ENCODE peak calls at places on chromosome 19, in eight cellular contexts. One of them, this sample, is unnamed.

GRCh38 chr19:48568345-48568886 is 16.4 kb downstream of the SULT2B1 start:
- DNase-seq in stimulated activated CD4-positive, alpha-beta T cell treated with anti-CD3 and anti-CD28 coated beads, Interleukin-1b, Interleukin-23, amount 100 ng/mL, for 4 hours: no peak
- DNase-seq in GM12865: no peak
- DNase-seq in NB4: peak; percentile 93
- DNase-seq in sciatic nerve: no peak
- DNase-seq in breast epithelium: peak; percentile 91
- DNase-seq in KBM-7: peak; percentile 42
- DNase-seq in activated naive CD4-positive, alpha-beta T cell treated with Interleukin-2 at 50 U/mL for 16 hours: no peak
- DNase-seq in this sample: peak; percentile 27

GRCh38 chr19:3366104-3366760 is at the start of gene NFIC:
- DNase-seq in sciatic nerve: peak; percentile 90
- DNase-seq in GM12865: peak; percentile 72
- DNase-seq in breast epithelium: peak; percentile 79
- DNase-seq in KBM-7: peak; percentile 73
- DNase-seq in activated naive CD4-positive, alpha-beta T cell treated with Interleukin-2 at 50 U/mL for 16 hours: peak; percentile 55
- DNase-seq in NB4: peak; percentile 80
- DNase-seq in stimulated activated CD4-positive, alpha-beta T cell treated with anti-CD3 and anti-CD28 coated beads, Interleukin-1b, Interleukin-23, amount 100 ng/mL, for 4 hours: peak; percentile 41
- DNase-seq in this sample: peak; percentile 71

GRCh38 chr19:30406220-30406944 is 34.2 kb downstream of the ZNF536 start:
- DNase-seq in sciatic nerve: no peak
- DNase-seq in NB4: peak; percentile 11
- DNase-seq in activated naive CD4-positive, alpha-beta T cell treated with Interleukin-2 at 50 U/mL for 16 hours: no peak
- DNase-seq in GM12865: peak; percentile 24
- DNase-seq in breast epithelium: no peak
- DNase-seq in stimulated activated CD4-positive, alpha-beta T cell treated with anti-CD3 and anti-CD28 coated beads, Interleukin-1b, Interleukin-23, amount 100 ng/mL, for 4 hours: no peak
- DNase-seq in KBM-7: peak; percentile 15
- DNase-seq in this sample: no peak

GRCh38 chr19:37867831-37868230 is 38.6 kb downstream of the WDR87 start:
- DNase-seq in activated naive CD4-positive, alpha-beta T cell treated with Interleukin-2 at 50 U/mL for 16 hours: no peak
- DNase-seq in NB4: no peak
- DNase-seq in stimulated activated CD4-positive, alpha-beta T cell treated with anti-CD3 and anti-CD28 coated beads, Interleukin-1b, Interleukin-23, amount 100 ng/mL, for 4 hours: no peak
- DNase-seq in sciatic nerve: no peak
- DNase-seq in GM12865: no peak
- DNase-seq in KBM-7: no peak
- DNase-seq in breast epithelium: no peak
- DNase-seq in this sample: no peak

GRCh38 chr19:4713384-4713951 is 10.2 kb downstream of the DPP9 start:
- DNase-seq in KBM-7: no peak
- DNase-seq in sciatic nerve: no peak
- DNase-seq in breast epithelium: peak; percentile 96
- DNase-seq in stimulated activated CD4-positive, alpha-beta T cell treated with anti-CD3 and anti-CD28 coated beads, Interleukin-1b, Interleukin-23, amount 100 ng/mL, for 4 hours: no peak
- DNase-seq in GM12865: no peak
- DNase-seq in NB4: no peak
- DNase-seq in activated naive CD4-positive, alpha-beta T cell treated with Interleukin-2 at 50 U/mL for 16 hours: no peak
- DNase-seq in this sample: no peak

GRCh38 chr19:51258165-51258564 is 7.3 kb downstream of the SIGLECL1 start:
- DNase-seq in NB4: peak; percentile 73
- DNase-seq in breast epithelium: no peak
- DNase-seq in sciatic nerve: no peak
- DNase-seq in KBM-7: peak; percentile 90
- DNase-seq in stimulated activated CD4-positive, alpha-beta T cell treated with anti-CD3 and anti-CD28 coated beads, Interleukin-1b, Interleukin-23, amount 100 ng/mL, for 4 hours: no peak
- DNase-seq in GM12865: no peak
- DNase-seq in activated naive CD4-positive, alpha-beta T cell treated with Interleukin-2 at 50 U/mL for 16 hours: no peak
- DNase-seq in this sample: peak; percentile 83

GRCh38 chr19:40465025-40465780 is at the start of gene BLVRB:
- DNase-seq in sciatic nerve: no peak
- DNase-seq in stimulated activated CD4-positive, alpha-beta T cell treated with anti-CD3 and anti-CD28 coated beads, Interleukin-1b, Interleukin-23, amount 100 ng/mL, for 4 hours: no peak
- DNase-seq in breast epithelium: peak; percentile 73
- DNase-seq in NB4: peak; percentile 90
- DNase-seq in GM12865: peak; percentile 50
- DNase-seq in activated naive CD4-positive, alpha-beta T cell treated with Interleukin-2 at 50 U/mL for 16 hours: no peak
- DNase-seq in KBM-7: peak; percentile 82
- DNase-seq in this sample: peak; percentile 18

GRCh38 chr19:38616265-38616664 is 1.5 kb downstream of the MAP4K1 start:
- DNase-seq in NB4: no peak
- DNase-seq in KBM-7: no peak
- DNase-seq in breast epithelium: no peak
- DNase-seq in activated naive CD4-positive, alpha-beta T cell treated with Interleukin-2 at 50 U/mL for 16 hours: peak; percentile 20
- DNase-seq in sciatic nerve: no peak
- DNase-seq in GM12865: peak; percentile 63
- DNase-seq in stimulated activated CD4-positive, alpha-beta T cell treated with anti-CD3 and anti-CD28 coated beads, Interleukin-1b, Interleukin-23, amount 100 ng/mL, for 4 hours: no peak
- DNase-seq in this sample: no peak

GRCh38 chr19:47112166-47112663 is 1.4 kb downstream of the ZC3H4 start:
- DNase-seq in GM12865: peak; percentile 95
- DNase-seq in breast epithelium: peak; percentile 78
- DNase-seq in KBM-7: peak; percentile 83
- DNase-seq in NB4: peak; percentile 100
- DNase-seq in sciatic nerve: peak; percentile 94
- DNase-seq in stimulated activated CD4-positive, alpha-beta T cell treated with anti-CD3 and anti-CD28 coated beads, Interleukin-1b, Interleukin-23, amount 100 ng/mL, for 4 hours: peak; percentile 82
- DNase-seq in activated naive CD4-positive, alpha-beta T cell treated with Interleukin-2 at 50 U/mL for 16 hours: peak; percentile 86
- DNase-seq in this sample: peak; percentile 71

GRCh38 chr19:48696353-48697010 is 711 bp downstream of the FUT2 start:
- DNase-seq in activated naive CD4-positive, alpha-beta T cell treated with Interleukin-2 at 50 U/mL for 16 hours: no peak
- DNase-seq in breast epithelium: no peak
- DNase-seq in sciatic nerve: no peak
- DNase-seq in stimulated activated CD4-positive, alpha-beta T cell treated with anti-CD3 and anti-CD28 coated beads, Interleukin-1b, Interleukin-23, amount 100 ng/mL, for 4 hours: no peak
- DNase-seq in KBM-7: no peak
- DNase-seq in NB4: no peak
- DNase-seq in GM12865: no peak
- DNase-seq in this sample: no peak

GRCh38 chr19:58001895-58002369 is 688 bp downstream of the ZNF606 start:
- DNase-seq in sciatic nerve: no peak
- DNase-seq in KBM-7: no peak
- DNase-seq in NB4: no peak
- DNase-seq in breast epithelium: no peak
- DNase-seq in activated naive CD4-positive, alpha-beta T cell treated with Interleukin-2 at 50 U/mL for 16 hours: no peak
- DNase-seq in GM12865: no peak
- DNase-seq in stimulated activated CD4-positive, alpha-beta T cell treated with anti-CD3 and anti-CD28 coated beads, Interleukin-1b, Interleukin-23, amount 100 ng/mL, for 4 hours: no peak
- DNase-seq in this sample: no peak

GRCh38 chr19:17948967-17949930 is 16.4 kb downstream of the CCDC124 start:
- DNase-seq in sciatic nerve: no peak
- DNase-seq in breast epithelium: no peak
- DNase-seq in KBM-7: no peak
- DNase-seq in activated naive CD4-positive, alpha-beta T cell treated with Interleukin-2 at 50 U/mL for 16 hours: peak; percentile 24
- DNase-seq in stimulated activated CD4-positive, alpha-beta T cell treated with anti-CD3 and anti-CD28 coated beads, Interleukin-1b, Interleukin-23, amount 100 ng/mL, for 4 hours: peak; percentile 29
- DNase-seq in NB4: no peak
- DNase-seq in GM12865: no peak
- DNase-seq in this sample: no peak

GRCh38 chr19:45547965-45548609 is 36.5 kb downstream of the OPA3 start:
- DNase-seq in NB4: no peak
- DNase-seq in stimulated activated CD4-positive, alpha-beta T cell treated with anti-CD3 and anti-CD28 coated beads, Interleukin-1b, Interleukin-23, amount 100 ng/mL, for 4 hours: no peak
- DNase-seq in activated naive CD4-positive, alpha-beta T cell treated with Interleukin-2 at 50 U/mL for 16 hours: no peak
- DNase-seq in breast epithelium: peak; percentile 56
- DNase-seq in sciatic nerve: no peak
- DNase-seq in KBM-7: no peak
- DNase-seq in GM12865: no peak
- DNase-seq in this sample: no peak

GRCh38 chr19:33286899-33287298 is 15.4 kb downstream of the CEBPA start:
- DNase-seq in KBM-7: peak; percentile 59
- DNase-seq in sciatic nerve: no peak
- DNase-seq in breast epithelium: no peak
- DNase-seq in NB4: no peak
- DNase-seq in activated naive CD4-positive, alpha-beta T cell treated with Interleukin-2 at 50 U/mL for 16 hours: no peak
- DNase-seq in stimulated activated CD4-positive, alpha-beta T cell treated with anti-CD3 and anti-CD28 coated beads, Interleukin-1b, Interleukin-23, amount 100 ng/mL, for 4 hours: no peak
- DNase-seq in GM12865: no peak
- DNase-seq in this sample: peak; percentile 73